ENCODE peak calls at places on chromosomes 5 and 9, in seven cellular contexts. F, Y, E, R, A, C and Z are unnamed samples.

GRCh38 chr5:6766558-6767191 is 53.4 kb downstream of the TENT4A start:
- DNase-seq in F (peak), Y (peak), E (peak), R (peak), A (no peak), C (no peak), Z (no peak)

GRCh38 chr5:60487466-60487865 is 212.5 kb downstream of the DEPDC1B start:
- DNase-seq in F (no peak), Y (no peak), E (no peak), R (no peak), A (no peak), C (no peak), Z (no peak)

GRCh38 chr5:66118294-66118693 is 25.8 kb upstream of the SREK1 start:
- DNase-seq in F (no peak), Y (no peak), E (no peak), R (no peak), A (no peak), C (no peak), Z (no peak)

GRCh38 chr5:160467555-160468418 is 46.1 kb downstream of the PTTG1 start:
- DNase-seq in F (peak), Y (peak), E (peak), R (no peak), A (peak), C (peak), Z (no peak)

GRCh38 chr5:102341918-102342317 is 45.8 kb upstream of the SLCO4C1 start:
- DNase-seq in F (no peak), Y (peak), E (peak), R (no peak), A (no peak), C (no peak), Z (no peak)

GRCh38 chr5:76766746-76767145 is 50.8 kb downstream of the F2R start:
- DNase-seq in F (peak), Y (peak), E (no peak), R (no peak), A (no peak), C (no peak), Z (no peak)

GRCh38 chr5:149748471-149749094 is 18.5 kb downstream of the PPARGC1B start:
- DNase-seq in F (no peak), Y (no peak), E (no peak), R (no peak), A (no peak), C (no peak), Z (no peak)

GRCh38 chr5:166562246-166562645 is 1729.2 kb upstream of the WWC1 start:
- DNase-seq in F (no peak), Y (peak), E (no peak), R (peak), A (no peak), C (no peak), Z (no peak)

GRCh38 chr5:57432876-57433275 is 49.7 kb downstream of the ACTBL2 start:
- DNase-seq in F (no peak), Y (no peak), E (peak), R (peak), A (no peak), C (no peak), Z (no peak)

GRCh38 chr5:133321833-133322420 is 270.1 kb downstream of the HSPA4 start:
- DNase-seq in F (no peak), Y (no peak), E (no peak), R (no peak), A (no peak), C (no peak), Z (no peak)

GRCh38 chr5:111277061-111277460 is 52.9 kb downstream of the CAMK4 start:
- DNase-seq in F (no peak), Y (no peak), E (no peak), R (no peak), A (no peak), C (no peak), Z (no peak)
- H2BK5ac ChIP-seq in F (no peak), Y (no peak), E (no peak), R (no peak), A (no peak), C (no peak), Z (no peak)

GRCh38 chr9:72355153-72355552 is 9.9 kb downstream of the ZFAND5 start:
- DNase-seq in F (no peak), Y (peak), E (no peak), R (no peak), A (no peak), C (no peak), Z (no peak)

GRCh38 chr9:72351538-72352453 is 13.2 kb downstream of the ZFAND5 start:
- DNase-seq in F (peak), Y (peak), E (no peak), R (no peak), A (no peak), C (no peak), Z (no peak)

GRCh38 chr9:72354704-72355103 is 10.3 kb downstream of the ZFAND5 start:
- DNase-seq in F (no peak), Y (peak), E (no peak), R (no peak), A (no peak), C (no peak), Z (no peak)

GRCh38 chr9:72353455-72354116 is 11.4 kb downstream of the ZFAND5 start:
- DNase-seq in F (no peak), Y (peak), E (no peak), R (no peak), A (no peak), C (no peak), Z (no peak)

DNA sequence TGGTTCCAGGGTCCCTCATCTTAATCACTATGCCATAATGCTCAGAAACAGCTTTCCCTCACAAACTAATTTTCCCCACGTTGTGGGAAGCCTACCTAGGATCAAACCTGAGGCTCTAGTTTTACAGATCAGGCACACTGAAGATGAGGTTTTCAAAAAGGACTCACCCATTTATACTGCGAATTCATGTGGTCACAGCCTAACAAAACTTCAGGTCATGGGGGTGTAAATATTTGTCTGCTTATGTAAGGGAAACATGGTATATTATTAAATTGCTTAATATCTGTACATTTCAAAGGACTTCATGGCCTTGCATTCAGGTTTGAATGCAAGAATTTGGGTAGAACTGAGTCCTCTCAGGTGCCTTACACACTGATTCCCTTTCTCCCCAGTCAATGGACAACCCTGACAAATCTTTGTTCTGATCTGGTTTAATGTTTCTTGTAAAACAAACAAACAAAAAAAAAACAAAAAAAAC is 12.1 kb downstream of the ZFAND5 start:
- DNase-seq in F (peak), Y (peak), E (no peak), R (no peak), A (no peak), C (no peak), Z (no peak)
- H3K4ac ChIP-seq in F (no peak), Y (no peak), E (no peak), R (no peak), A (no peak), C (no peak), Z (no peak)

DNA sequence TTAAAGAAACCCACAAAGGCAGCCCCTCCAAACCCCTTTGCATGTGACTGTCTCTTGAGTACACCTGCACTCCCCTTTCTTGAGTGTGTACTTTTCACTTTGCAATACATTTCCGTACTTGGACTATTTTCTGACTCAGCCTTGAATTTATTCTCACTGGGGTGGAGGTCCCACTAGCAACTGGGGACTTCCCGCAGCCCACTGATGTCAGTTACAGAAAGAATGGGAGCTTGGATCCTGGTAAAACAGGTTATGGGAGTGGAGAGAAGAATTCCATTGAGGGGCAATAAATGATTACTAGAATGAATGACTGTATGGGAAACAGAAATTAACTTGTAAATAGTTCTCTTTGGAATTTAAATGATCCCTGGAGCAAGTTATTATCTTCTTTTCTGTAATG is 58.2 kb upstream of the SPATA31C2 start:
- DNase-seq in F (no peak), Y (peak), E (peak), R (no peak), A (no peak), C (no peak), Z (no peak)
- H2BK5ac ChIP-seq in F (peak), Y (no peak), E (peak), R (no peak), A (no peak), C (no peak), Z (no peak)

GRCh38 chr9:111316796-111317195 is 13.2 kb downstream of the OR2K2 start:
- DNase-seq in F (peak), Y (no peak), E (no peak), R (no peak), A (no peak), C (no peak), Z (no peak)
- H3K4ac ChIP-seq in F (no peak), Y (no peak), E (no peak), R (no peak), A (no peak), C (no peak), Z (no peak)

DNA sequence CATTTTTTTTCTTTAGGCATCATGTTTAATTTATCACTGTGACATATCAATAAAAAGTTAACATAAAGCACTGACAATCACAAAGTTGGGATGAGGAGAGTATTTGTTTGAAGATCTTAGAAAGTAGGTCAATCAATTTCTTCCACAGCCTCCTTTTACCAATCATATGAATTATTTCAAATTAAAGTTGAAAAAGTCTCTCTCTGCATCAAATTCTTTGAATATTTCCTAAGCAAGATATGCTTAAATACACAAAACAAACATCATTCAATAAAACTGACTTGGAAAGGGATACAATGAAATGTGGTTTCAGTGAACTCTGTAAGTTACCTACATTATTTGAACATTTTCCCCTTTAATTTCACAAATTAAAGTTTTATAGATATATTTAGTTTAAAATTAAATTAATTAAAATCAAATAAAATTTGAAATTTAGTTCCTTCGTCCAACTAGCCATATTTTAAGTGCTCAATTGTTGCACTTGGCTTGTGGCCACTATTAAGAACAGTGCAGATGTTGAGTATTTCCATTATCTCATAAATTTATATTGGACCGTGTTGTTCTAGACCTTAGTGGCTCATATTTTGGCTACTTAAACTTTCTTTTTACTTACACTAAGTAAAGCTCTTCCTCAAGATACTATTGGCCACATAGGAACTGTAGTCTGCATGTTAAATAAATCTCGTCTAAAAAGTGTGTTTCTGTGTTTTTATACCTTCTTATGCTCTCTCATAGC is 949.6 kb upstream of the NUDT12 start:
- DNase-seq in F (no peak), Y (no peak), E (no peak), R (no peak), A (no peak), C (no peak), Z (no peak)
- H2BK5ac ChIP-seq in F (no peak), Y (no peak), E (no peak), R (no peak), A (no peak), C (no peak), Z (no peak)

GRCh38 chr9:1913931-1914330 is 101.2 kb upstream of the SMARCA2 start:
- DNase-seq in F (no peak), Y (no peak), E (peak), R (no peak), A (no peak), C (no peak), Z (no peak)
- H3K4ac ChIP-seq in F (no peak), Y (no peak), E (no peak), R (no peak), A (no peak), C (no peak), Z (no peak)

DNA sequence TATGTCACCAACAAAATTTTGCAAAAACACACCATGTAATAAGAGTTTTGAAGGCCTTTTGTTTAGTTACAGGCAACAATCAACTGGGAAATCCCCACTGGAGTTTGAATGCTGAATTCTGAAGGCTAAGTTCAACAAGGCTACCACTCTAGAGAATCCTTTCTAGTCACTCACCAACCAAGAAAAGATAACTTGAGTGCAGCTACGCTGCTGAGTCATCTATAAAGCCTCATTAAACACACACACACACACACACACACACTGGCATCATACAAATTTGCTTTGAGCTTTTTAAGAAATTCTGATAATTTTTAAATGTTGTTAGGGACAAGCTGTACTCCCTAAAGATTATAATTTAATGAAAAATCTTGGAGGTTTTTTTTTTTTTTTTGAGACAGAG is 219.6 kb downstream of the DENND1A start:
- DNase-seq in F (peak), Y (peak), E (peak), R (no peak), A (no peak), C (no peak), Z (no peak)
- H2BK5ac ChIP-seq in F (no peak), Y (no peak), E (no peak), R (no peak), A (no peak), C (no peak), Z (no peak)

DNA sequence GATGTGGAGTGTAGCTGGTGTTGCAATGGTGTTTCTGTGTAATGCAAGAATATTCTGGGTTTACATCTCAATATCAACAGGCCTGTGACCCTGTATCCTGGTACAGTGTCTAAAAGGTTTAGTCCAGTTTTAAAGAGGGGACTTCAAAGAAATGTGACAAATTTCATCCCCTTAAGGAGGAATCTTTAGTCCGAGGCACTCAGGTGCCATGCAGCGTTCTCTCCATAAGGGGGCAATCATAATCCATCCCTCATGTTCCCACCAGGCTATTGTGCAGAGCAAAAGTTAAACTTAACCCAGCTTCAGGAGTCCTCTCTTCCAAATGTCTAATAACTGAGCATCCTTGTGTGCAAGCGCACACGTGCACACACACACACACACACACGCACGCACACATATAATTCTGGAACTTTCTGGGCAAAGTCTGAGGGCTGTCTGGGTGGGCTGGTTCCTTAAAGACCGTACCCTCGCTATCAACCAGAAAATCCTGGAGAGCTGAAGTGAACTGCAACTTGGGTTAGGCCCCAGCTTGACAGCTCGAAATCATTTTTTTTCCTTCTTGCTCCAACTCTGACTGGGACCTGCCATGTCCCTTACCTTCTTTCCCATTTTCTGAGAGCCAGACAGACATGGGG is 46.0 kb downstream of the CRB2 start:
- DNase-seq in F (peak), Y (peak), E (peak), R (peak), A (no peak), C (no peak), Z (peak)
- H3K4ac ChIP-seq in F (no peak), Y (no peak), E (no peak), R (no peak), A (no peak), C (no peak), Z (no peak)

GRCh38 chr5:83025690-83026472 is 51.3 kb downstream of the TMEM167A start:
- DNase-seq in F (peak), Y (peak), E (peak), R (peak), A (no peak), C (peak), Z (no peak)

GRCh38 chr5:83029912-83030311 is 47.3 kb downstream of the TMEM167A start:
- DNase-seq in F (peak), Y (peak), E (peak), R (peak), A (no peak), C (no peak), Z (no peak)

GRCh38 chr5:83026507-83026906 is 50.7 kb downstream of the TMEM167A start:
- DNase-seq in F (no peak), Y (no peak), E (peak), R (peak), A (no peak), C (peak), Z (no peak)

GRCh38 chr5:83031391-83031790 is 45.8 kb downstream of the TMEM167A start:
- DNase-seq in F (no peak), Y (no peak), E (peak), R (no peak), A (no peak), C (no peak), Z (no peak)

DNA sequence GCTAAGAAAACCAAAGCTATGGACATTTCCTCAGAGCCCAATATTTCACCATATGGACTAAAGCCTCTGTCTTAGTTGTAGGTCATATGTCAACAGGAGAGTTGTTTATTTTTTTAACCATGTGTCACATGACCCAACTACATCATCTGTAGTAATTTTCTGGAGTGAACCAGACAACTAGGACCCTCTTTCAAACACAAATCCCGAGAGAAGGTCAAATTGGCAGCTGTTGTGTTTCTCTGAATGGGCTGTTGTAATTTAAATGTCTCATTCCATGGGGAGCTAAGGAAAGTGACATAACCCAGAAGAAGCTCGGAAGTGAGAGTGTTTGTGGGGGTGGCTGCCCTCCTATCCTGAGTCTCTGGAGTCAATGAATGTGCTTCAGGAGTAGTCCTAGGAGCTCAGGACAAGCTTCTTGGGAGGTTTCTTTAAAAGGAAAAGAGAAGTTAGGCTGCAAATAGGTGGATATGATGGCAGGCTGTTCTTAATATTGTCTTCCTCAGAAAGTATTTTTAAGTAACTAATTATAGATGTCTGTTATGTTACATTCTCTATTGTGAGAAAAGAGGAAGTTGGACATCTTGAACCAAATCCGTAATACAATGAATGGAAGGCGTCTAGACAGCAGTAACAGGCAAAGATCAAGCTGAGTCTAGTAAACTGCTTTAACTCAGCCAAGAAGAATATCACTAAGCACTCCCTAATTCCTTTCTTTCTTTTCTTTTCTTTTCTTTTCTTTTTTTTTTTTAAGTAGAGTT is 50.1 kb downstream of the TMEM167A start:
- DNase-seq in F (peak), Y (peak), E (no peak), R (peak), A (no peak), C (peak), Z (peak)
- H2BK5ac ChIP-seq in F (no peak), Y (no peak), E (peak), R (no peak), A (peak), C (no peak), Z (no peak)